ENCODE peak calls at places on chromosomes 3 and 15, in six cellular contexts. P, H, Z, D, Q and Y are unnamed samples.

GRCh38 chr3:21936207-21936606 is 185.2 kb upstream of the ZNF385D start:
- DNase-seq in P (no peak), H (no peak), Z (no peak), D (no peak), Q (no peak), Y (no peak)

GRCh38 chr3:187112934-187113793 is 26.1 kb downstream of the RPL39L start:
- DNase-seq in P (no peak), H (peak; percentile 36), Z (peak; percentile 40), D (no peak), Q (no peak), Y (peak; percentile 52)

GRCh38 chr3:157030712-157031111 is 129.2 kb downstream of the CCNL1 start:
- DNase-seq in P (no peak), H (no peak), Z (peak; percentile 8), D (no peak), Q (no peak), Y (no peak)

GRCh38 chr3:192825657-192826200 is 91.9 kb downstream of the MB21D2 start:
- DNase-seq in P (peak; percentile 61), H (peak; percentile 42), Z (peak; percentile 82), D (no peak), Q (no peak), Y (no peak)

GRCh38 chr3:31196261-31196660 is 301.8 kb upstream of the GADL1 start:
- DNase-seq in P (no peak), H (no peak), Z (no peak), D (no peak), Q (no peak), Y (no peak)

GRCh38 chr3:138461246-138461645 is 26.8 kb downstream of the ESYT3 start:
- DNase-seq in P (peak; percentile 21), H (no peak), Z (no peak), D (no peak), Q (no peak), Y (no peak)

GRCh38 chr3:133891662-133892389 is 3.9 kb downstream of the RAB6B start:
- DNase-seq in P (no peak), H (no peak), Z (no peak), D (no peak), Q (no peak), Y (no peak)

GRCh38 chr3:127183931-127184869 is 8.7 kb upstream of the PRR23E start:
- DNase-seq in P (no peak), H (no peak), Z (no peak), D (no peak), Q (no peak), Y (no peak)

GRCh38 chr15:42101861-42102260 is 7.5 kb upstream of the PLA2G4D start:
- DNase-seq in P (no peak), H (no peak), Z (no peak), D (no peak), Q (no peak), Y (peak; percentile 17)

GRCh38 chr3:195554458-195554857 is 11.3 kb upstream of the PPP1R2 start:
- DNase-seq in P (no peak), H (no peak), Z (no peak), D (no peak), Q (no peak), Y (no peak)

GRCh38 chr3:21621396-21621695 is 129.7 kb downstream of the ZNF385D start:
- DNase-seq in P (no peak), H (peak; percentile 8), Z (peak; percentile 63), D (no peak), Q (no peak), Y (peak; percentile 65)

GRCh38 chr3:171132873-171133272 is 106.4 kb upstream of the SLC2A2 start:
- DNase-seq in P (no peak), H (no peak), Z (peak; percentile 61), D (no peak), Q (no peak), Y (peak; percentile 54)

GRCh38 chr15:74589826-74590225 is 25.8 kb upstream of the CLK3 start:
- DNase-seq in P (no peak), H (no peak), Z (no peak), D (no peak), Q (no peak), Y (no peak)

GRCh38 chr3:171049831-171050444 is 23.4 kb upstream of the SLC2A2 start:
- DNase-seq in P (peak; percentile 56), H (peak; percentile 58), Z (peak; percentile 53), D (no peak), Q (no peak), Y (peak; percentile 50)

GRCh38 chr3:183377307-183377959 is 51.0 kb downstream of the MCF2L2 start:
- DNase-seq in P (no peak), H (no peak), Z (peak; percentile 77), D (no peak), Q (no peak), Y (peak; percentile 32)

GRCh38 chr15:39127925-39128617 is 452.8 kb upstream of the THBS1 start:
- DNase-seq in P (no peak), H (peak; percentile 57), Z (peak; percentile 83), D (no peak), Q (no peak), Y (peak; percentile 96)

GRCh38 chr3:171159822-171160157 is 133.3 kb upstream of the SLC2A2 start:
- DNase-seq in P (no peak), H (no peak), Z (no peak), D (no peak), Q (no peak), Y (no peak)

GRCh38 chr3:152496716-152497115 is 228.0 kb downstream of the MBNL1 start:
- DNase-seq in P (no peak), H (no peak), Z (no peak), D (no peak), Q (no peak), Y (no peak)

GRCh38 chr15:90592144-90592887 is 62.6 kb downstream of the CRTC3 start:
- DNase-seq in P (no peak), H (peak; percentile 58), Z (peak; percentile 71), D (no peak), Q (no peak), Y (peak; percentile 67)

GRCh38 chr3:146166450-146167222 is 5.7 kb upstream of the PLOD2 start:
- DNase-seq in P (no peak), H (no peak), Z (peak; percentile 91), D (no peak), Q (no peak), Y (peak; percentile 73)

GRCh38 chr3:125694761-125695294 is 99.5 kb upstream of the OSBPL11 start:
- DNase-seq in P (no peak), H (no peak), Z (no peak), D (no peak), Q (no peak), Y (no peak)

GRCh38 chr3:79329154-79329553 is 438.6 kb downstream of the ROBO1 start:
- DNase-seq in P (no peak), H (no peak), Z (peak; percentile 44), D (no peak), Q (no peak), Y (peak; percentile 27)

GRCh38 chr3:177522051-177522450 is 324.8 kb upstream of the TBL1XR1 start:
- DNase-seq in P (no peak), H (no peak), Z (no peak), D (no peak), Q (no peak), Y (no peak)

GRCh38 chr3:177523991-177524438 is 326.7 kb upstream of the TBL1XR1 start:
- DNase-seq in P (no peak), H (no peak), Z (peak; percentile 75), D (no peak), Q (no peak), Y (no peak)

GRCh38 chr3:177523072-177523675 is 325.9 kb upstream of the TBL1XR1 start:
- DNase-seq in P (no peak), H (no peak), Z (peak; percentile 28), D (no peak), Q (no peak), Y (no peak)

GRCh38 chr3:177519588-177519987 is 322.3 kb upstream of the TBL1XR1 start:
- DNase-seq in P (no peak), H (no peak), Z (no peak), D (no peak), Q (no peak), Y (no peak)

GRCh38 chr3:177521305-177521704 is 324.0 kb upstream of the TBL1XR1 start:
- DNase-seq in P (peak; percentile 84), H (no peak), Z (peak; percentile 90), D (no peak), Q (no peak), Y (no peak)
- TF ChIP-seq CTCF in P (peak; percentile 41), H (no peak), Z (peak; percentile 77), D (no peak), Q (no peak), Y (no peak)

GRCh38 chr3:37458162-37458895 is 283.9 kb upstream of the LRRFIP2 start:
- DNase-seq in P (no peak), H (peak; percentile 37), Z (no peak), D (no peak), Q (peak; percentile 44), Y (no peak)

GRCh38 chr3:37456791-37457190 is 282.4 kb upstream of the LRRFIP2 start:
- DNase-seq in P (no peak), H (no peak), Z (no peak), D (no peak), Q (no peak), Y (no peak)

GRCh38 chr3:37456270-37456708 is 281.9 kb upstream of the LRRFIP2 start:
- DNase-seq in P (peak; percentile 70), H (peak; percentile 43), Z (no peak), D (peak; percentile 68), Q (no peak), Y (no peak)

GRCh38 chr3:37457392-37458065 is 283.1 kb upstream of the LRRFIP2 start:
- DNase-seq in P (no peak), H (no peak), Z (no peak), D (no peak), Q (no peak), Y (no peak)

GRCh38 chr3:37453393-37454391 is 279.3 kb upstream of the LRRFIP2 start:
- DNase-seq in P (peak; percentile 65), H (no peak), Z (peak; percentile 13), D (no peak), Q (peak; percentile 37), Y (no peak)
- H3K4me3 ChIP-seq in P (peak overlapping the region; percentile 71), H (no peak overlapping the region), Z (no peak overlapping the region), D (peak overlapping the region; percentile 95), Q (peak overlapping the region; percentile 50), Y (no peak overlapping the region)

GRCh38 chr3:197256836-197257444 is 41.5 kb downstream of the DLG1 start:
- DNase-seq in P (no peak), H (peak; percentile 56), Z (peak; percentile 57), D (no peak), Q (no peak), Y (peak; percentile 74)
- TF ChIP-seq CTCF in P (peak; percentile 68), H (peak; percentile 47), Z (peak; percentile 52), D (peak; percentile 66), Q (peak; percentile 34), Y (peak; percentile 63)

GRCh38 chr3:105365536-105366301 is 990 bp upstream of the ALCAM start:
- DNase-seq in P (no peak), H (peak; percentile 2), Z (peak; percentile 76), D (no peak), Q (no peak), Y (peak; percentile 87)
- H3K4me3 ChIP-seq in P (peak overlapping the region; percentile 69), H (peak overlapping the region; percentile 56), Z (peak overlapping the region; percentile 59), D (peak overlapping the region; percentile 88), Q (peak overlapping the region; percentile 51), Y (peak overlapping the region; percentile 94)

DNA sequence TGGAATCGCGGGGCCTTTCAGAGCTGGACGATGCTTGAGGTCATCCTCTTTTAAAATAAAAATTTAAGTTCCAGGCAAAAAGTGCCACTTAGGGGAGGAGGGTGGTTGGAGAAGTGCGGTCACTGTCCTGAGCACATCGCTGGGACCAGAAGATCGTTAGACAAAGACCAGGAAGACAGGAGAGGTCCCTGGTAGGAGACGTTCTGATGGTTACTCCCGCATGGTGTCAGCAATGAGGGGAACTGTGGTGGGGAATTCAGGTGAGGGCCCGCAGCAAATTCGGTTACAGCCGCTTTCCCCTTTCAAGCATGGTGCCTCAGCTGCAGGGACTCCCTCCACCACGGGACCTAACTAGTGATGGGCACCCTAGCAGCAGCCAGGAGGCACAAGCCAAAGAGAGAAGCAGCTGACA is 1.0 kb upstream of the ISY1 start:
- DNase-seq in P (no peak), H (peak; percentile 56), Z (peak; percentile 38), D (no peak), Q (no peak), Y (no peak)
- TF ChIP-seq CTCF in P (no peak), H (no peak), Z (no peak), D (no peak), Q (no peak), Y (no peak)